ENCODE peak calls at places on chromosomes 4 and X, in eight cellular contexts. Z is CD14-positive monocyte, X is adrenal gland, P is fibroblast of mammary gland, R is suprapubic skin, B is AG09309, N is GM20000, V is kidney epithelial cell. L is an unnamed sample.

GRCh38 chr4:82811838-82812672 is 13.5 kb upstream of the SCD5 start:
- DNase-seq in Z (no peak), X (no peak), R (no peak), B (no peak), N (no peak), V (no peak), P (peak; percentile 16), L (no peak)

GRCh38 chr4:25795566-25796454 is 67.0 kb downstream of the SEL1L3 start:
- DNase-seq in X (no peak), R (no peak), B (no peak), V (peak; percentile 28), Z (no peak), P (peak; percentile 60), N (no peak), L (no peak)

GRCh38 chr4:17721496-17722360 is 59.7 kb downstream of the FAM184B start:
- DNase-seq in X (no peak), V (no peak), Z (no peak), B (peak; percentile 13), N (no peak), R (peak; percentile 64), P (peak; percentile 53), L (no peak)

GRCh38 chr4:73662709-73663546 is 42.7 kb upstream of the RASSF6 start:
- DNase-seq in R (no peak), P (peak; percentile 84), V (no peak), X (no peak), B (peak; percentile 31), Z (no peak), N (peak; percentile 39), L (no peak)

GRCh38 chr4:73528171-73528570 is 46.6 kb downstream of the AFM start:
- DNase-seq in B (no peak), N (no peak), P (no peak), X (no peak), Z (no peak), V (no peak), R (no peak), L (no peak)

GRCh38 chrX:51568586-51568985 is 50.1 kb downstream of the CENPVL3 start:
- DNase-seq in P (peak; percentile 62), X (no peak), V (no peak), Z (no peak), N (no peak), R (no peak), B (peak; percentile 1), L (no peak)

GRCh38 chrX:85244411-85245210 is 820 bp downstream of the ZNF711 start:
- DNase-seq in X (no peak), R (no peak), V (no peak), N (peak; percentile 28), Z (no peak), B (no peak), P (peak; percentile 11), L (peak; percentile 6)

GRCh38 chr4:2048831-2049230 is 10.3 kb upstream of the NAT8L start:
- DNase-seq in Z (no peak), R (peak; percentile 26), X (peak; percentile 5), V (no peak), P (peak; percentile 13), B (no peak), N (no peak), L (no peak)

GRCh38 chrX:46777971-46778810 is 19.3 kb upstream of the SLC9A7 start:
- DNase-seq in P (peak; percentile 61), X (no peak), B (no peak), V (no peak), N (no peak), R (no peak), Z (no peak), L (no peak)

GRCh38 chr4:74682567-74683359 is 111.6 kb downstream of the BTC start:
- DNase-seq in N (no peak), P (peak; percentile 95), R (no peak), B (peak; percentile 75), Z (no peak), X (peak; percentile 59), V (peak; percentile 97), L (no peak)

GRCh38 chr4:23909671-23910070 is 19.8 kb upstream of the PPARGC1A start:
- DNase-seq in X (no peak), P (no peak), R (no peak), V (no peak), B (no peak), Z (no peak), N (no peak), L (no peak)

GRCh38 chrX:153968754-153969124 is 2.9 kb downstream of the HCFC1 start:
- DNase-seq in P (no peak), N (no peak), B (no peak), V (no peak), X (no peak), Z (no peak), R (no peak), L (peak; percentile 58)

GRCh38 chr4:122117743-122118142 is 34.4 kb upstream of the BLTP1 start:
- DNase-seq in B (peak; percentile 5), P (peak; percentile 51), R (no peak), X (no peak), N (no peak), Z (no peak), V (no peak), L (peak; percentile 4)

GRCh38 chrX:360496-361150 is 26.1 kb downstream of the PPP2R3B start:
- DNase-seq in N (no peak), V (no peak), R (peak; percentile 44), P (no peak), Z (no peak), B (no peak), X (no peak), L (no peak)

GRCh38 chrX:130702867-130703707 is 199.9 kb downstream of the ENOX2 start:
- DNase-seq in V (no peak), R (no peak), P (peak; percentile 15), Z (no peak), B (no peak), X (no peak), N (no peak), L (no peak)

GRCh38 chr4:184476660-184477059 is 2.3 kb upstream of the IRF2 start:
- DNase-seq in X (no peak), N (no peak), B (no peak), P (no peak), Z (no peak), R (no peak), V (no peak), L (peak; percentile 60)

GRCh38 chr4:54227261-54228063 is 1.6 kb upstream of the PDGFRA start:
- DNase-seq in N (peak; percentile 14), X (no peak), V (no peak), Z (no peak), R (no peak), P (peak; percentile 82), B (peak; percentile 28), L (no peak)

GRCh38 chr4:117811731-117812130 is 222.6 kb upstream of the NDST3 start:
- DNase-seq in V (no peak), N (no peak), Z (no peak), P (no peak), R (no peak), B (no peak), X (no peak), L (no peak)

GRCh38 chr4:9832640-9833039 is 51.2 kb downstream of the DRD5 start:
- DNase-seq in R (no peak), Z (no peak), X (peak; percentile 63), N (no peak), B (no peak), P (no peak), V (no peak), L (no peak)

GRCh38 chrX:103248553-103248952 is 6.4 kb downstream of the TCEAL8 start:
- DNase-seq in P (peak; percentile 30), N (peak; percentile 6), X (no peak), V (no peak), Z (no peak), R (no peak), B (no peak), L (peak; percentile 11)

GRCh38 chr4:122836941-122837340 is 10.3 kb downstream of the FGF2 start:
- DNase-seq in V (no peak), X (no peak), P (peak; percentile 73), R (no peak), B (no peak), Z (no peak), N (no peak), L (no peak)

GRCh38 chr4:68367835-68368234 is 17.9 kb upstream of the YTHDC1 start:
- DNase-seq in V (no peak), Z (no peak), N (no peak), P (no peak), X (no peak), R (no peak), B (no peak), L (no peak)

GRCh38 chrX:101460669-101461068 is 24.6 kb upstream of the ARMCX4 start:
- DNase-seq in P (peak; percentile 26), B (no peak), V (no peak), X (no peak), R (no peak), Z (no peak), N (no peak), L (no peak)

GRCh38 chrX:78199851-78200250 is 60.4 kb upstream of the TAF9B start:
- DNase-seq in Z (no peak), X (no peak), P (peak; percentile 18), N (peak; percentile 12), V (no peak), R (no peak), B (no peak), L (peak; percentile 12)

GRCh38 chrX:140034916-140035315 is 69.6 kb upstream of the CXorf66 start:
- DNase-seq in B (no peak), V (no peak), N (no peak), R (no peak), X (no peak), P (no peak), Z (no peak), L (no peak)
- TF ChIP-seq CTCF in B (no peak), V (peak; percentile 23), N (no peak), R (no peak), X (no peak), P (peak; percentile 8), Z (peak; percentile 10), L (no peak)

GRCh38 chr4:41725254-41725653 is 23.3 kb downstream of the PHOX2B start:
- DNase-seq in Z (no peak), P (no peak), R (no peak), B (no peak), X (no peak), N (no peak), V (no peak), L (no peak)
- TF ChIP-seq CTCF in Z (no peak), P (peak; percentile 29), R (no peak), B (peak; percentile 9), X (no peak), N (no peak), V (peak; percentile 23), L (no peak)

GRCh38 chr4:71941001-71941400 is 90.8 kb upstream of the NPFFR2 start:
- DNase-seq in N (peak; percentile 8), Z (no peak), B (no peak), R (no peak), P (peak; percentile 15), X (no peak), V (no peak), L (no peak)
- TF ChIP-seq CTCF in N (peak; percentile 6), Z (peak; percentile 19), B (peak; percentile 33), R (no peak), P (peak; percentile 42), X (no peak), V (peak; percentile 55), L (no peak)

GRCh38 chr4:162640152-162640551 is 476.4 kb upstream of the FSTL5 start:
- DNase-seq in P (no peak), X (no peak), N (no peak), V (no peak), R (no peak), B (no peak), Z (no peak), L (no peak)

GRCh38 chr4:162650166-162650565 is 486.4 kb upstream of the FSTL5 start:
- DNase-seq in N (no peak), V (no peak), R (no peak), B (no peak), P (no peak), Z (no peak), X (no peak), L (no peak)

GRCh38 chr4:162644346-162644745 is 480.5 kb upstream of the FSTL5 start:
- DNase-seq in P (no peak), R (no peak), B (no peak), Z (no peak), V (peak; percentile 9), X (no peak), N (no peak), L (no peak)

GRCh38 chr4:162645381-162645780 is 481.6 kb upstream of the FSTL5 start:
- DNase-seq in X (no peak), B (no peak), V (no peak), Z (no peak), P (no peak), N (no peak), R (no peak), L (no peak)
- TF ChIP-seq CTCF in X (no peak), B (no peak), V (peak; percentile 55), Z (no peak), P (no peak), N (no peak), R (no peak), L (no peak)